ENCODE peak calls at places on chromosome 9, in seven cellular contexts. F is HFF-Myc, E is uterus, X is mucosa of descending colon, N is GM12864, A is endothelial cell, O is AG09309. Z is an unnamed sample.

GRCh38 chr9:93072383-93072795 is 13.9 kb downstream of the SUSD3 start:
- DNase-seq in F (no peak), E (peak), X (peak), N (no peak), A (no peak), O (no peak), Z (no peak)

GRCh38 chr9:93235278-93235960 is 51.5 kb downstream of the WNK2 start:
- DNase-seq in F (no peak), E (no peak), X (no peak), N (no peak), A (no peak), O (no peak), Z (no peak)

GRCh38 chr9:124035001-124035650 is 23.6 kb downstream of the LHX2 start:
- DNase-seq in F (no peak), E (no peak), X (no peak), N (no peak), A (no peak), O (no peak), Z (no peak)

GRCh38 chr9:73093740-73094379 is 57.8 kb upstream of the ANXA1 start:
- DNase-seq in F (no peak), E (no peak), X (no peak), N (no peak), A (no peak), O (no peak), Z (no peak)

GRCh38 chr9:109972026-109973005 is 192.3 kb downstream of the PALM2AKAP2 start:
- DNase-seq in F (no peak), E (no peak), X (no peak), N (no peak), A (no peak), O (no peak), Z (no peak)

GRCh38 chr9:109248133-109248581 is 72.7 kb downstream of the EPB41L4B start:
- DNase-seq in F (no peak), E (no peak), X (no peak), N (no peak), A (no peak), O (no peak), Z (no peak)

GRCh38 chr9:121567142-121568100 is 67.8 kb upstream of the GGTA1 start:
- DNase-seq in F (no peak), E (peak), X (no peak), N (no peak), A (no peak), O (no peak), Z (no peak)

GRCh38 chr9:75238311-75238976 is 150.1 kb downstream of the OSTF1 start:
- DNase-seq in F (peak), E (no peak), X (peak), N (peak), A (peak), O (peak), Z (no peak)

GRCh38 chr9:12859704-12860251 is 85.0 kb downstream of the LURAP1L start:
- DNase-seq in F (no peak), E (no peak), X (no peak), N (no peak), A (no peak), O (peak), Z (no peak)

GRCh38 chr9:37913480-37914153 is 9.7 kb upstream of the SLC25A51 start:
- DNase-seq in F (peak), E (peak), X (peak), N (peak), A (peak), O (no peak), Z (peak)

GRCh38 chr9:109013678-109014145 is 413 bp upstream of the CTNNAL1 start:
- DNase-seq in F (peak), E (no peak), X (no peak), N (no peak), A (no peak), O (peak), Z (no peak)

GRCh38 chr9:126128494-126129142 is 198.0 kb upstream of the MVB12B start:
- DNase-seq in F (no peak), E (no peak), X (no peak), N (no peak), A (no peak), O (no peak), Z (peak)

GRCh38 chr9:32823101-32823500 is 39.8 kb downstream of the TMEM215 start:
- DNase-seq in F (no peak), E (no peak), X (no peak), N (no peak), A (no peak), O (no peak), Z (no peak)

DNA sequence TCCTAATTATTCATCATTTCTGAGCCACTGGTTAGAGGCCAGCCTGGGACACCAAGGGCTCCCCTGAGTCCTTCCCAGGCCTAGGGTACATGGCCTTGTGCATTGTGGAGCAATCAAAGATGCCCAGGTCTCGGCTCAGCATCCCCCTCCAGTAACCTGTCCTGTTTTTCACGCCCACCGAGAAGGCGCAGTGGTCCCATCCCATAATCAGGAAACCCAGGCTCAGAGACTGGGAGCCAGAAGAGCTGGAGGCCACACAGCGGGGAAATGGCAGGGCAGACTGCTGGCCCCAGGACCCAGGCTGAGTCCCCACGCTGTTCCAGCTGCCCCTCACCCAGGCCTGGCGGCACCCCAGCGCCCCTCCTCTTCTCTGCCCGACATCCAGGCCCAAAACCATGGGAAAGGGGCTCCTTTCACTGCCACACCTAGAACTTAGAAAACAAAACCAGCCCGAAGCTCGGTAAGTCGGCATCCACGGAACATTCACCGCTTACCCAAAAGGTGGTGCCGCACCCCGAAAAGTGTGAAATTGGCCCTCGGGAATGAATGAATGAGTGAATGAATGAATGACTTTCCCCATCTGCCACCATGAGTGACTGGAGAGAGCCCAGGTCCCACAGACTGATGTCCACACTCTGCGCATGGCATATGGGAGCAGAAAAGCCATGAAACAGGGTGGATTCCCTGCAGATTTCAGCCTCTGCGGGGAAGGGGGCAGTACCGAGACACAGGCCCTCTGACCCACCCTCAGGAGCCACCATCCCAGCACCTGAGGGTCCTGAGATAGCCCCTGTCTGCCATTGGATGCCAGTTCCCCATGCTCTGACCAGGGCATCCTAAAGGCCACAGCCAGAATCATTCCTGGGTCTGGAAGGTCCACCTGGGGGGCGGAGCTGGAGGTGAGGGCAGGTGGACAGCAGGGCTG is 132.5 kb downstream of the OLFM1 start:
- DNase-seq in F (no peak), E (no peak), X (no peak), N (no peak), A (no peak), O (no peak), Z (no peak)
- TF ChIP-seq CTCF in F (no peak), E (no peak), X (no peak), N (no peak), A (no peak), O (no peak), Z (no peak)

GRCh38 chr9:5436441-5436840 is 1.3 kb downstream of the PLGRKT start:
- DNase-seq in F (no peak), E (no peak), X (peak), N (no peak), A (no peak), O (no peak), Z (no peak)

GRCh38 chr9:5440426-5440825 is 2.7 kb upstream of the PLGRKT start:
- DNase-seq in F (no peak), E (no peak), X (no peak), N (no peak), A (no peak), O (no peak), Z (no peak)

GRCh38 chr9:5438301-5439162 is 807 bp upstream of the PLGRKT start:
- DNase-seq in F (no peak), E (no peak), X (peak), N (peak), A (no peak), O (peak), Z (no peak)

GRCh38 chr9:5435912-5436311 is 1.8 kb downstream of the PLGRKT start:
- DNase-seq in F (no peak), E (no peak), X (peak), N (no peak), A (no peak), O (no peak), Z (no peak)

DNA sequence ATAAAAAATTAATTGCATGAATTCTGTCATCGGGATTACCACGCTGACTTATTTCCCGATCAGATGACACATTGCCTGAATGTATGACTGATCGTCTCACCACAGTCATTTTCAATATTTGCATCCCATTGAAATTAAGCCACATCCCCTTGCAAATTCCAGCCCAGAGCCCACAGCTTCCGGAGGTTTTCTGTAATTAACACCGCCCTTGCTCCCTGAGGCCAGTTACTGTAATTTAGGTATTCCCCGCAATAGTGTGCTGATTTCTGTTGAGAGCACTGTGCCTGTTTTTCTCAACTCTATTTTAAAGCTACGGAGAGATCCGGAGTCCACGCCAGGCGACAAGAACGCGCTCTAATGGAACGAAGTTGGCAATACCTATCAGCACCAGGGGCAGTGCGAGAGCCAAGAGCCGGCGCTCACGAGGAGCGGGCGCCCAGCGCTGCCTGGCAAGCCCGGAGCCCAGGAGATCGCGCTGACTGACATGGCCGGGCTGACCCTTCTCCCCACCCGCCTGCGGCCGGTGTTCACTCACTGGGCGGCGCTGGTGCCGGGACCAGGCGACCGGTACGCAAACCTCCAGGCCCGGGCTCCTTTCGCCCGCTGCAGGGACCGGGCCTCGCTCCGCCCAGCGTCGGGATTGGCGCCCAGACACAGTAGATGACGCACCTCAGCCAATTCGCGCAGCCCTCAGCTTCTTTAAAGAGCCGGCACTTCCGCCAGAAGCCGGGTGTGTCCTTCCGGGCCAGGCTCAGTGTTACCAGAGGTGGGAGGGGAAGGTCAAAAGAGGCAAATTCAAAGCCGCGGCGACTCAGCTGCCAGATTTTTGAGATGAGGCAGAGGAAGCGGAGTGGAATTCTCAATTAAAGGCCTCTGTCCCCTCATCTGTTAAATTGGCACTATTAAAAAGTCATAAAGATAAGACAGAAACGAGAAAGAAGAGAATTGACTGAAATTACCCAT is at the start of gene PLGRKT:
- DNase-seq in F (peak), E (peak), X (peak), N (peak), A (peak), O (peak), Z (peak)
- TF ChIP-seq CTCF in F (no peak), E (peak), X (peak), N (peak), A (no peak), O (peak), Z (no peak)

GRCh38 chr9:78214492-78214891 is 21.4 kb upstream of the CEP78 start:
- DNase-seq in F (no peak), E (no peak), X (no peak), N (no peak), A (no peak), O (no peak), Z (no peak)
- TF ChIP-seq CTCF in F (no peak), E (no peak), X (no peak), N (no peak), A (no peak), O (no peak), Z (no peak)

DNA sequence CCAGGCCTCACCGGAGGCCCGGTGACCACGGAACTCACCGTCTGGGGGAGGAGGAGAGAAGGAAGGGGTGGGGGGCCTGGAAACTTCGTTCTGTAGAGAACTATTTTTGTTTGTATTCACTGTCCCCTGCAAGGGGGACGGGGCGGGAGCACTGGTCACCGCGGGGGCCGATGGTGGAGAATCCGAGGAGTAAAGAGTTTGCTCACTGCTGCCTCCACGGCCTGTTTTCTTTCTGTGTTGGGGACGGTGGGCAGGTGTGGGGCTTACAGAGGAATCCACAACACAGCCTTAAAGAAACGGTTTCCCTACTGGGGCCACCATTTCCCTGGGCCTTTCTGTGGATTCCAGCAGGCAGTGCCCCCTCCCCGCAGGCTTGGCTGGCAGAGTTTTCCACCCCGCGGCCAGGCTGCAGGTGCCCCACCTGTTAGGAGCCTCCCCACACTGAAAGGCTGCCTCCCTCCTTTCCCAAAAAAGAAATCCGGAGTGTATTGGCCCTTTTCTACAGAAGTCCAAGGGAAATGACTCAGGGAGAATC is 80.8 kb downstream of the NTNG2 start:
- DNase-seq in F (no peak), E (no peak), X (no peak), N (no peak), A (no peak), O (no peak), Z (peak)
- TF ChIP-seq CTCF in F (no peak), E (no peak), X (no peak), N (no peak), A (no peak), O (no peak), Z (no peak)

GRCh38 chr9:81473206-81473605 is 216.1 kb downstream of the TLE1 start:
- DNase-seq in F (no peak), E (no peak), X (no peak), N (no peak), A (no peak), O (no peak), Z (no peak)

GRCh38 chr9:81473708-81474107 is 215.6 kb downstream of the TLE1 start:
- DNase-seq in F (no peak), E (no peak), X (no peak), N (no peak), A (no peak), O (no peak), Z (no peak)

GRCh38 chr9:81474125-81474524 is 215.2 kb downstream of the TLE1 start:
- DNase-seq in F (no peak), E (no peak), X (no peak), N (no peak), A (no peak), O (no peak), Z (no peak)

GRCh38 chr9:81476808-81477207 is 212.5 kb downstream of the TLE1 start:
- DNase-seq in F (no peak), E (no peak), X (no peak), N (no peak), A (no peak), O (no peak), Z (no peak)

GRCh38 chr9:81474792-81475191 is 214.6 kb downstream of the TLE1 start:
- DNase-seq in F (no peak), E (no peak), X (no peak), N (no peak), A (no peak), O (no peak), Z (no peak)
- TF ChIP-seq CTCF in F (no peak), E (no peak), X (no peak), N (no peak), A (no peak), O (no peak), Z (no peak)

GRCh38 chr9:94560237-94560636 is 5.4 kb downstream of the PCAT7 start:
- DNase-seq in F (no peak), E (no peak), X (no peak), N (no peak), A (no peak), O (no peak), Z (no peak)

GRCh38 chr9:94554078-94554438 is 825 bp upstream of the PCAT7 start:
- DNase-seq in F (no peak), E (no peak), X (peak), N (no peak), A (no peak), O (no peak), Z (no peak)

GRCh38 chr9:94553029-94553938 is 1.6 kb upstream of the PCAT7 start:
- DNase-seq in F (no peak), E (no peak), X (peak), N (no peak), A (no peak), O (no peak), Z (no peak)

DNA sequence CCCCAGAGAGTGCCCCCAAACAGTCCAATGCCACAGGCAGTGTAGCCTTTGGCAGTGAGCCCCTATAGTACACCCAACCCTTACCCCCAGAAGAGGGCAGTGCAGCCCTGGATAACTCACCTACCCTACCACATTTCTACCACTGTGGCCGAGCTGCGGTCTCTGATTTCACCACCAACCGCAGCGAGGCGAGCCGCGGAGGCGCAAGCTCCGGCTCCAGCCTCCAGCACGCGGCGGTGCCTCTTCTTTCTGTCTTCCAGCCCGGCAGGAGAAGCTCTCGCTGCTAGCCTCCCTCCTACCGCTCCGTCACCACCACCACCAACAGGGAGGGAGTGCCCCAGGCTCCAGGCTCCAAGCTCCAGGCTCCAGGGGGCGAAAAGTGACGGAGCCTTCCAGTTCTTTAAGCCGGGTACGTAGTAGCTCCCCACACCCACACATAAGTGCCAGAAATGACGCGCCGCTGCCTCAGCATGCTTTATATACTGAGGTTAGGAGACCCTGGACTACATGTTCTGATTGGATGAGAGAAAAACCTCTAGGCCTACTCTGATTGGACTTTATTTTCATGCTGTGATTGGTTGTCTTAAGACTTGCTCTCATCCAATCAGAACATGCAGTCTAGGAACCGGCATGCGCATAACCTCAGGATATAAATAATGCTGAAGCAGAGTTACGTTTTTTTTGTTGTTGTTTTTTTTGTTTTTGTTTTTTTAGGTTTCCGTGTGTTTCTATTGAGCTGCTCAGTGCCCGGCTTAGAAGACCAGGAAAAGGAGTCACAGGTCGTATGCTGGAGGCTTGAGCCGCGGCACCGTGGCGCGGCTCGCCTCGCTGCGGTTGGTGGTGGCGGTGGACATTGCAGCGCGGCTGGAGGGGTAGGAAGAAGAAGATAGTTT is at the start of gene PCAT7:
- DNase-seq in F (peak), E (no peak), X (peak), N (peak), A (peak), O (no peak), Z (no peak)
- TF ChIP-seq CTCF in F (peak), E (no peak), X (peak), N (peak), A (peak), O (peak), Z (no peak)

GRCh38 chr9:129197978-129198736 is 20.1 kb upstream of the IER5L start:
- DNase-seq in F (no peak), E (peak), X (peak), N (no peak), A (no peak), O (peak), Z (no peak)
- TF ChIP-seq CTCF in F (no peak), E (no peak), X (no peak), N (no peak), A (no peak), O (no peak), Z (no peak)

GRCh38 chr9:34550016-34550680 is 27.4 kb upstream of the ENHO start:
- DNase-seq in F (no peak), E (no peak), X (no peak), N (no peak), A (no peak), O (no peak), Z (peak)
- TF ChIP-seq CTCF in F (no peak), E (no peak), X (no peak), N (peak), A (no peak), O (no peak), Z (no peak)

DNA sequence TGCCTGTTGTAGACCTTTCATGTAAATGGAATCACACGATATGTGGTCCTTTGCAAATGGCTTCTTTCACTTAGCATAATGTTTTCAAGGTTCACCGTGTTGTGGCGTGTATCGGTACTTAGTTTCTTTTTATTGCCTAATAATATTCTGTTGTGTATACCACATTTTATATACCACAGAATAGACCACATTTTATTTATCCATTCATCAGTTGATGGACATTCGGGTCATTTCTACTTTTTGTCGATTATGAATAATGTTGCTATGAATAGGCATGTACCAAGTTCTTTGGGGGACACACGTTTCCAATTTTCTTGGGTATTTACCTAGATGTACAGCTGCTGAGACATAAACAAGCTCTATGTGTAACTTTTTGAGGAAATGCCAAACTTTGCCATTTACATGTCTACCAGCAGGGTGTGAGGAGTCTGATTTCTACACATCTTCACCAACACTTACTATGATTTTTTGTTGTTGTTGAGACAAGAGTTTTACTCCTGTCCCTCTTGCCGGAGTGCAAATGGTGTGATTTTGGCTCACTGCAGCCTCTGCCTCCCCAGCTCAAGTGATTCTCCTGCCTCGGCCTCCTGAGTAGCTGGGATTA is 144.7 kb downstream of the RGS3 start:
- DNase-seq in F (no peak), E (no peak), X (no peak), N (no peak), A (no peak), O (no peak), Z (no peak)
- TF ChIP-seq CTCF in F (no peak), E (no peak), X (no peak), N (no peak), A (no peak), O (no peak), Z (no peak)

Z was measured in coronary artery.